ENCODE peak calls at places on chromosomes 1 and 21, in five cellular contexts. One of them, this sample, is unnamed.

GRCh38 chr1:233240839-233241682 is 54.5 kb downstream of the PCNX2 start:
- DNase-seq in epithelial cell of prostate: no peak
- DNase-seq in T-helper 9 cell: no peak
- DNase-seq in T-helper 1 cell: no peak
- DNase-seq in HTR-8/SVneo: peak
- DNase-seq in this sample: no peak

GRCh38 chr1:230208619-230209261 is 141.7 kb downstream of the GALNT2 start:
- DNase-seq in epithelial cell of prostate: no peak
- DNase-seq in T-helper 1 cell: no peak
- DNase-seq in T-helper 9 cell: no peak
- DNase-seq in HTR-8/SVneo: no peak
- DNase-seq in this sample: no peak

GRCh38 chr1:210698661-210699060 is 370.0 kb downstream of the HHAT start:
- DNase-seq in T-helper 9 cell: no peak
- DNase-seq in T-helper 1 cell: no peak
- DNase-seq in epithelial cell of prostate: no peak
- DNase-seq in HTR-8/SVneo: no peak
- DNase-seq in this sample: no peak

GRCh38 chr1:157678721-157679120 is 21.8 kb downstream of the FCRL3 start:
- DNase-seq in HTR-8/SVneo: no peak
- DNase-seq in epithelial cell of prostate: no peak
- DNase-seq in T-helper 9 cell: no peak
- DNase-seq in T-helper 1 cell: no peak
- DNase-seq in this sample: no peak

GRCh38 chr1:239274242-239274830 is 112.0 kb upstream of the CHRM3 start:
- DNase-seq in HTR-8/SVneo: peak
- DNase-seq in T-helper 9 cell: no peak
- DNase-seq in T-helper 1 cell: no peak
- DNase-seq in epithelial cell of prostate: no peak
- DNase-seq in this sample: no peak

GRCh38 chr1:81899214-81899613 is 98.5 kb downstream of the ADGRL2 start:
- DNase-seq in epithelial cell of prostate: no peak
- DNase-seq in HTR-8/SVneo: no peak
- DNase-seq in T-helper 1 cell: no peak
- DNase-seq in T-helper 9 cell: no peak
- DNase-seq in this sample: no peak

GRCh38 chr1:17561252-17561558 is 21.7 kb downstream of the ARHGEF10L start:
- DNase-seq in epithelial cell of prostate: no peak
- DNase-seq in T-helper 9 cell: no peak
- DNase-seq in T-helper 1 cell: no peak
- DNase-seq in HTR-8/SVneo: no peak
- DNase-seq in this sample: no peak

GRCh38 chr1:34885405-34886247 is 26.1 kb upstream of the SMIM12 start:
- DNase-seq in HTR-8/SVneo: no peak
- DNase-seq in epithelial cell of prostate: no peak
- DNase-seq in T-helper 1 cell: peak
- DNase-seq in T-helper 9 cell: peak
- DNase-seq in this sample: no peak

GRCh38 chr1:78713249-78713648 is 63.6 kb downstream of the IFI44 start:
- DNase-seq in T-helper 9 cell: no peak
- DNase-seq in epithelial cell of prostate: no peak
- DNase-seq in T-helper 1 cell: no peak
- DNase-seq in HTR-8/SVneo: no peak
- DNase-seq in this sample: no peak

GRCh38 chr21:36509966-36510742 is 30.2 kb upstream of the CLDN14 start:
- DNase-seq in T-helper 1 cell: no peak
- DNase-seq in HTR-8/SVneo: no peak
- DNase-seq in T-helper 9 cell: no peak
- DNase-seq in epithelial cell of prostate: no peak
- DNase-seq in this sample: no peak

GRCh38 chr1:54671985-54672608 is 30.5 kb downstream of the MROH7 start:
- DNase-seq in HTR-8/SVneo: peak
- DNase-seq in epithelial cell of prostate: no peak
- DNase-seq in T-helper 1 cell: peak
- DNase-seq in T-helper 9 cell: peak
- DNase-seq in this sample: peak

GRCh38 chr1:171290611-171291010 is 23.4 kb upstream of the FMO4 start:
- DNase-seq in T-helper 1 cell: no peak
- DNase-seq in T-helper 9 cell: no peak
- DNase-seq in epithelial cell of prostate: no peak
- DNase-seq in HTR-8/SVneo: no peak
- DNase-seq in this sample: no peak

GRCh38 chr1:30748699-30749401 is 8.7 kb downstream of the LAPTM5 start:
- DNase-seq in T-helper 1 cell: no peak
- DNase-seq in HTR-8/SVneo: no peak
- DNase-seq in T-helper 9 cell: no peak
- DNase-seq in epithelial cell of prostate: no peak
- DNase-seq in this sample: no peak

GRCh38 chr1:216927111-216927510 is 203.9 kb upstream of the ESRRG start:
- DNase-seq in T-helper 9 cell: no peak
- DNase-seq in T-helper 1 cell: no peak
- DNase-seq in epithelial cell of prostate: no peak
- DNase-seq in HTR-8/SVneo: no peak
- DNase-seq in this sample: no peak

GRCh38 chr1:174953170-174953569 is 46.6 kb upstream of the CACYBP start:
- DNase-seq in T-helper 9 cell: no peak
- DNase-seq in HTR-8/SVneo: no peak
- DNase-seq in T-helper 1 cell: no peak
- DNase-seq in epithelial cell of prostate: no peak
- DNase-seq in this sample: no peak

GRCh38 chr1:87449348-87449963 is 120.8 kb downstream of the LMO4 start:
- DNase-seq in epithelial cell of prostate: peak
- DNase-seq in T-helper 9 cell: peak
- DNase-seq in T-helper 1 cell: no peak
- DNase-seq in HTR-8/SVneo: no peak
- DNase-seq in this sample: no peak

GRCh38 chr1:10765734-10766478 is 30.5 kb downstream of the CASZ1 start:
- DNase-seq in T-helper 9 cell: no peak
- DNase-seq in epithelial cell of prostate: peak
- DNase-seq in HTR-8/SVneo: no peak
- DNase-seq in T-helper 1 cell: no peak
- DNase-seq in this sample: no peak